ENCODE peak calls at places on chromosomes 11 and 22, in five cellular contexts. Q, E, G, T and M are unnamed samples.

GRCh38 chr11:34360056-34360455 is 2.2 kb upstream of the ABTB2 start:
- DNase-seq in Q (no peak), E (no peak), G (no peak), T (no peak), M (no peak)

GRCh38 chr22:24727218-24727851 is 47.2 kb downstream of the PIWIL3 start:
- DNase-seq in Q (no peak), E (no peak), G (peak), T (no peak), M (no peak)

GRCh38 chr11:118893662-118894061 is 10.0 kb downstream of the CXCR5 start:
- DNase-seq in Q (peak), E (no peak), G (no peak), T (no peak), M (no peak)

GRCh38 chr11:60993611-60994010 is 22.1 kb downstream of the CD6 start:
- DNase-seq in Q (no peak), E (no peak), G (no peak), T (no peak), M (no peak)

GRCh38 chr11:11296434-11296833 is 56.6 kb downstream of the CSNK2A3 start:
- DNase-seq in Q (no peak), E (no peak), G (no peak), T (no peak), M (no peak)

GRCh38 chr11:43969543-43969942 is 27.1 kb downstream of the C11orf96 start:
- DNase-seq in Q (no peak), E (peak), G (no peak), T (no peak), M (no peak)

GRCh38 chr11:105838668-105839403 is 183.2 kb downstream of the MSANTD4 start:
- DNase-seq in Q (no peak), E (no peak), G (peak), T (no peak), M (no peak)

GRCh38 chr11:79600747-79601146 is 159.9 kb upstream of the TENM4 start:
- DNase-seq in Q (no peak), E (no peak), G (no peak), T (no peak), M (no peak)

GRCh38 chr11:105611414-105611813 is 1.5 kb downstream of the GRIA4 start:
- DNase-seq in Q (no peak), E (no peak), G (no peak), T (no peak), M (no peak)

GRCh38 chr22:24208012-24208749 is 26.9 kb downstream of the SUSD2 start:
- DNase-seq in Q (peak), E (no peak), G (peak), T (peak), M (peak)

GRCh38 chr11:1757861-1758610 is 5.7 kb downstream of the CTSD start:
- DNase-seq in Q (no peak), E (no peak), G (no peak), T (no peak), M (no peak)

GRCh38 chr11:114162719-114163123 is 103.2 kb downstream of the ZBTB16 start:
- DNase-seq in Q (peak), E (peak), G (peak), T (peak), M (peak)

GRCh38 chr11:72179804-72180396 is 12.0 kb upstream of the FOLR1 start:
- DNase-seq in Q (no peak), E (no peak), G (no peak), T (no peak), M (peak)

GRCh38 chr11:75490221-75491181 is 35.2 kb downstream of the GDPD5 start:
- DNase-seq in Q (no peak), E (no peak), G (peak), T (no peak), M (peak)

GRCh38 chr22:29256606-29257325 is 11.0 kb downstream of the RHBDD3 start:
- DNase-seq in Q (peak), E (no peak), G (no peak), T (no peak), M (no peak)

GRCh38 chr11:109775686-109776085 is 317.5 kb upstream of the ZC3H12C start:
- DNase-seq in Q (no peak), E (no peak), G (no peak), T (no peak), M (no peak)

GRCh38 chr11:27658535-27659236 is 41.6 kb downstream of the BDNF start:
- DNase-seq in Q (no peak), E (no peak), G (no peak), T (no peak), M (no peak)

GRCh38 chr11:1118755-1119275 is 38.9 kb upstream of the MUC5AC start:
- DNase-seq in Q (peak), E (peak), G (no peak), T (no peak), M (no peak)

GRCh38 chr22:19307872-19308271 is 16.4 kb upstream of the CLTCL1 start:
- DNase-seq in Q (no peak), E (no peak), G (no peak), T (no peak), M (no peak)

GRCh38 chr22:28548411-28548810 is 131.2 kb downstream of the TTC28 start:
- DNase-seq in Q (no peak), E (no peak), G (no peak), T (no peak), M (no peak)

GRCh38 chr11:34667810-34668582 is 47.1 kb downstream of the EHF start:
- DNase-seq in Q (no peak), E (no peak), G (peak), T (no peak), M (no peak)

GRCh38 chr22:31753005-31753633 is 700 bp upstream of the DEPDC5 start:
- DNase-seq in Q (peak), E (no peak), G (peak), T (peak), M (no peak)

GRCh38 chr11:37468344-37468743 is 870.3 kb upstream of the RAG2 start:
- DNase-seq in Q (no peak), E (no peak), G (peak), T (no peak), M (no peak)

GRCh38 chr22:24338701-24339451 is 68.2 kb downstream of the SPECC1L start:
- DNase-seq in Q (no peak), E (no peak), G (no peak), T (peak), M (peak)

GRCh38 chr11:78244546-78245315 is 56.0 kb downstream of the USP35 start:
- DNase-seq in Q (no peak), E (no peak), G (no peak), T (no peak), M (peak)

GRCh38 chr11:120326228-120326627 is 1.1 kb downstream of the TLCD5 start:
- DNase-seq in Q (no peak), E (no peak), G (no peak), T (no peak), M (peak)

GRCh38 chr22:47000256-47000655 is 237.8 kb downstream of the TBC1D22A start:
- DNase-seq in Q (no peak), E (no peak), G (no peak), T (no peak), M (no peak)
- TF ChIP-seq CTCF in Q (no peak), E (no peak), G (no peak), T (no peak), M (no peak)

GRCh38 chr22:37842015-37842793 is 1.9 kb downstream of the ANKRD54 start:
- DNase-seq in Q (no peak), E (no peak), G (no peak), T (no peak), M (no peak)

GRCh38 chr22:37846433-37846832 is 2.3 kb upstream of the ANKRD54 start:
- DNase-seq in Q (no peak), E (no peak), G (no peak), T (no peak), M (no peak)

GRCh38 chr22:37848587-37849088 is 581 bp upstream of the EIF3L start:
- DNase-seq in Q (no peak), E (no peak), G (peak), T (no peak), M (peak)

GRCh38 chr22:37843746-37844089 is 416 bp downstream of the ANKRD54 start:
- DNase-seq in Q (peak), E (no peak), G (peak), T (no peak), M (no peak)

GRCh38 chr22:37844904-37845334 is 785 bp upstream of the ANKRD54 start:
- DNase-seq in Q (no peak), E (no peak), G (no peak), T (no peak), M (no peak)
- H3K4me3 ChIP-seq in Q (peak), E (peak), G (peak), T (peak), M (peak)

GRCh38 chr11:46382644-46383403 is 1.4 kb downstream of the MDK start:
- DNase-seq in Q (no peak), E (no peak), G (peak), T (no peak), M (peak)
- TF ChIP-seq CTCF in Q (no peak), E (no peak), G (peak), T (no peak), M (peak)

GRCh38 chr11:13486926-13487660 is 8.7 kb downstream of the PTH start:
- DNase-seq in Q (no peak), E (no peak), G (no peak), T (no peak), M (peak)
- H3K4me3 ChIP-seq in Q (peak), E (peak), G (no peak), T (no peak), M (peak)

DNA sequence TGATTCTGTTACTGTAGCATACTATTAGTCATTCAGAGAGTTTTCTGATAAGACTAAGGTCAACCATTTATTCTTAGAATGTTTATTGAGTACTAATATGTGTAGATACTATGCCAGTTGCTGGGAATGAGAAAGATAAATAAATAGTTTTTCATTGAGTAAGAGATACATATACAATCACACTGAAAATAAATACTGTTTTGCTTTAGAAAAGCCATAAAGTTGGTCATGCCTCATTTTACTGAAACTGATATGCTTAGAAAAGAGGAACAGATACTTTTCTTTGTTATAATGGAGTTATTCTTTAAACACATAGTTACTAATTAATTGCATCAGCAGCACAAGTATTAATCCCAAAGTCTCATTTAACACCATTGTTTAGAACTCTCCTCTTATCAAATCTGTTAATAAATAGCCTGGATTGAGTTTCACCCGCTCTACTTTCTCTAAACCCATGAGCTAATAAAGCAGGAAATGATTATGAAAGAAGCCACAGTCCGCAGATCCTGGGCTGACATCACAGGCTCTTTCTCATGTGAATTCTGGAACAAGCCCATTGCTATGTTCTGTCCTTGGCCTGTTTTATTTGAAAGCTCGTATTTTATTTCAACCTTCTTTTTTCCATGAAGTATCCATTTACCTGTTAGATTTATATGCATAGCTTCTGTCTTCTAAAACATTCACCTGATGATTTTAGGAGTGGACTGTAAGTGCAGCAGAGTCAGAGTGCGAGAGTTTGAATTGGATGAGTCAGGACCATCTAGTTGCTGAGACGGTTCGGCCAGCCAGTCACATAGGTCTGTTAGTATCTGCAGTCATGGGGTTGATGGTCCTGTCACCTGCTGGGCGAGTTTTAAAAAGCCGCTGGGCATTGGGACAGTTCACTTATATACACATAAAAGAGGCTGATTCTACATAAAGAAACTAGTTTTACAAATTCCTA is 35.5 kb downstream of the PIWIL4 start:
- DNase-seq in Q (no peak), E (no peak), G (peak), T (no peak), M (peak)
- TF ChIP-seq CTCF in Q (no peak), E (no peak), G (peak), T (no peak), M (peak)